ENCODE peak calls at places on chromosomes 5 and 9, in ten cellular contexts. O, Z, P, X, U, G, Q, J, A and V are unnamed samples.

GRCh38 chr5:176144508-176144907 is 93.7 kb upstream of the SIMC1 start:
- DNase-seq in O (no peak), Z (no peak), P (no peak), X (no peak), U (no peak), G (no peak), Q (no peak), J (no peak), A (no peak), V (no peak)

GRCh38 chr5:145854651-145855258 is 18.1 kb downstream of the GRXCR2 start:
- DNase-seq in O (peak), Z (no peak), P (no peak), X (peak), U (peak), G (no peak), Q (peak), J (peak), A (no peak), V (peak)

GRCh38 chr9:18482371-18482770 is 8.4 kb downstream of the ADAMTSL1 start:
- DNase-seq in O (no peak), Z (no peak), P (no peak), X (no peak), U (no peak), G (no peak), Q (no peak), J (peak), A (no peak), V (no peak)

GRCh38 chr9:95406114-95406513 is 88.6 kb upstream of the FANCC start:
- DNase-seq in O (peak), Z (peak), P (no peak), X (no peak), U (no peak), G (no peak), Q (peak), J (no peak), A (no peak), V (peak)

GRCh38 chr9:135586601-135587109 is 25.1 kb downstream of the PAEP start:
- DNase-seq in O (no peak), Z (no peak), P (no peak), X (no peak), U (no peak), G (no peak), Q (peak), J (no peak), A (no peak), V (no peak)

GRCh38 chr5:151095341-151096000 is 14.6 kb upstream of the TNIP1 start:
- DNase-seq in O (no peak), Z (no peak), P (peak), X (no peak), U (no peak), G (peak), Q (peak), J (peak), A (peak), V (peak)

GRCh38 chr5:172597755-172598155 is 43.3 kb upstream of the NEURL1B start:
- DNase-seq in O (no peak), Z (no peak), P (no peak), X (no peak), U (no peak), G (no peak), Q (no peak), J (no peak), A (no peak), V (no peak)

GRCh38 chr5:5304361-5305035 is 118.0 kb upstream of the ICE1 start:
- DNase-seq in O (no peak), Z (no peak), P (no peak), X (no peak), U (no peak), G (no peak), Q (no peak), J (no peak), A (no peak), V (no peak)

GRCh38 chr9:75979362-75979761 is 88.9 kb downstream of the PCSK5 start:
- DNase-seq in O (no peak), Z (no peak), P (no peak), X (no peak), U (no peak), G (no peak), Q (no peak), J (no peak), A (no peak), V (no peak)

GRCh38 chr5:7017004-7017770 is 304.0 kb downstream of the TENT4A start:
- DNase-seq in O (no peak), Z (no peak), P (no peak), X (no peak), U (no peak), G (no peak), Q (no peak), J (no peak), A (no peak), V (no peak)

GRCh38 chr5:102481044-102481715 is 17.6 kb downstream of the SLCO6A1 start:
- DNase-seq in O (peak), Z (no peak), P (no peak), X (no peak), U (no peak), G (no peak), Q (no peak), J (peak), A (no peak), V (no peak)

GRCh38 chr9:75892168-75892901 is 1.9 kb downstream of the PCSK5 start:
- DNase-seq in O (no peak), Z (peak), P (peak), X (no peak), U (no peak), G (peak), Q (peak), J (peak), A (no peak), V (peak)

GRCh38 chr5:15013654-15014463 is 142.3 kb upstream of the ANKH start:
- DNase-seq in O (no peak), Z (no peak), P (no peak), X (peak), U (no peak), G (no peak), Q (peak), J (peak), A (no peak), V (peak)

GRCh38 chr5:115770466-115770865 is 46.0 kb downstream of the CDO1 start:
- DNase-seq in O (no peak), Z (no peak), P (no peak), X (peak), U (no peak), G (no peak), Q (no peak), J (no peak), A (no peak), V (no peak)

GRCh38 chr5:68932830-68933434 is 160.9 kb upstream of the SLC30A5 start:
- DNase-seq in O (no peak), Z (no peak), P (no peak), X (peak), U (no peak), G (no peak), Q (no peak), J (peak), A (no peak), V (no peak)

GRCh38 chr5:359301-359897 is 37.9 kb downstream of the AHRR start:
- DNase-seq in O (no peak), Z (no peak), P (no peak), X (no peak), U (no peak), G (no peak), Q (peak), J (no peak), A (peak), V (no peak)

GRCh38 chr5:55538621-55539020 is 3.9 kb upstream of the PLPP1 start:
- DNase-seq in O (no peak), Z (no peak), P (no peak), X (no peak), U (no peak), G (no peak), Q (no peak), J (no peak), A (no peak), V (no peak)

GRCh38 chr5:178460598-178461425 is 129.4 kb downstream of the COL23A1 start:
- DNase-seq in O (no peak), Z (peak), P (peak), X (peak), U (no peak), G (no peak), Q (peak), J (no peak), A (peak), V (no peak)

GRCh38 chr9:8570776-8571175 is 771.2 kb upstream of the DMAC1 start:
- DNase-seq in O (no peak), Z (no peak), P (no peak), X (no peak), U (no peak), G (no peak), Q (peak), J (no peak), A (no peak), V (no peak)

GRCh38 chr9:95874989-95875304 is 544 bp upstream of the ERCC6L2 start:
- DNase-seq in O (no peak), Z (peak), P (peak), X (no peak), U (no peak), G (peak), Q (peak), J (no peak), A (peak), V (no peak)

GRCh38 chr5:128815201-128815600 is 150.1 kb upstream of the SLC27A6 start:
- DNase-seq in O (no peak), Z (no peak), P (no peak), X (no peak), U (no peak), G (no peak), Q (no peak), J (no peak), A (no peak), V (peak)

GRCh38 chr5:52452098-52452497 is 335.6 kb upstream of the ITGA1 start:
- DNase-seq in O (no peak), Z (no peak), P (no peak), X (no peak), U (no peak), G (no peak), Q (no peak), J (no peak), A (no peak), V (no peak)

GRCh38 chr9:131404581-131404980 is 10.7 kb downstream of the PRRC2B start:
- DNase-seq in O (no peak), Z (no peak), P (no peak), X (no peak), U (no peak), G (no peak), Q (no peak), J (peak), A (no peak), V (no peak)

DNA sequence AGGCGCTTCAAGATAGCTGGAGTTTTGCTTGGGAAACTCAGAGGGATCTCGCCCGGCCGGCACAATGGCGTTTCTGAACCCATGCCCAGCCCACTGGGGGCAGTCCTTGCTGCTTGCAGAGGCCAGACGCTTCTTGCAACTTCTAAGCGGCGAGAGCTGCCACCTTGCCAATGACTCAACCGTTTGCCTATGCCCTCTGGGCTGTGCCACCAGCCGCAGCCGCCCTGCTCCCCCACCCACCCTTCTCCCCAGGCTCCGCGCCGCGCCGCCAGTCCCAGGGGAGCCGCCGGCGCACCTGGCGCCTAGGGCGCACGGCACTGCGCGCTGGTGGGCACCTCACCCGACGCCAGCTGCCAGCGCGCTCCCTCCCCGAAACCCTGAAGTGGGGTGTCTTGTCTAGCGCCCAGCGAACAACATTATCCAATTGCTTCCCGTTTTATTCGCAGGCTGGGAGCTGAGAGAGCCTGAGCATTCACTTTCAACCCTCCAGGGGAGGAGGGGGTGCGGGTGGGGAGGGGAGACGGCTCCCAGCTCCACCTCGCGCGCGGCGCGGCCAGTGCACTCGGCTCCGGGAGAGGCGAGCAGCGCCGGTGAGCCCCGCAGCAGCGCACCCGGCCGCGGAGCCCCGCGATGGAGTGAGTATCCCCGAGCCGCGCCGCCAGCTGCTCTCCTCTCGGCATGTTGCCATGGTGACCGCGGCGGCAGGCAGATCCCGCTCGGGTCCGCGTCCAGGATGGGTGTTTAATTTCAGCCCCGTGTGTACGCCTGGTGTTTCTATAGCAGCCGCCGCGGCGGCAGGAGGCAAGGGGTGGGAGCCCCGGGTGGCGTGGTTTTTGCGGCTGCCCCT is 139.5 kb upstream of the PALM2AKAP2 start:
- DNase-seq in O (no peak), Z (peak), P (peak), X (no peak), U (no peak), G (no peak), Q (peak), J (peak), A (peak), V (peak)
- H3K4me3 ChIP-seq in O (peak), Z (peak), P (no peak), X (no peak), U (peak), G (peak), Q (peak), J (peak), A (peak), V (peak)

GRCh38 chr9:74499770-74500583 is 2.8 kb downstream of the RORB start:
- DNase-seq in O (no peak), Z (no peak), P (no peak), X (no peak), U (no peak), G (no peak), Q (peak), J (peak), A (peak), V (peak)
- H3K4me3 ChIP-seq in O (no peak), Z (peak), P (no peak), X (no peak), U (no peak), G (peak), Q (peak), J (peak), A (peak), V (peak)

DNA sequence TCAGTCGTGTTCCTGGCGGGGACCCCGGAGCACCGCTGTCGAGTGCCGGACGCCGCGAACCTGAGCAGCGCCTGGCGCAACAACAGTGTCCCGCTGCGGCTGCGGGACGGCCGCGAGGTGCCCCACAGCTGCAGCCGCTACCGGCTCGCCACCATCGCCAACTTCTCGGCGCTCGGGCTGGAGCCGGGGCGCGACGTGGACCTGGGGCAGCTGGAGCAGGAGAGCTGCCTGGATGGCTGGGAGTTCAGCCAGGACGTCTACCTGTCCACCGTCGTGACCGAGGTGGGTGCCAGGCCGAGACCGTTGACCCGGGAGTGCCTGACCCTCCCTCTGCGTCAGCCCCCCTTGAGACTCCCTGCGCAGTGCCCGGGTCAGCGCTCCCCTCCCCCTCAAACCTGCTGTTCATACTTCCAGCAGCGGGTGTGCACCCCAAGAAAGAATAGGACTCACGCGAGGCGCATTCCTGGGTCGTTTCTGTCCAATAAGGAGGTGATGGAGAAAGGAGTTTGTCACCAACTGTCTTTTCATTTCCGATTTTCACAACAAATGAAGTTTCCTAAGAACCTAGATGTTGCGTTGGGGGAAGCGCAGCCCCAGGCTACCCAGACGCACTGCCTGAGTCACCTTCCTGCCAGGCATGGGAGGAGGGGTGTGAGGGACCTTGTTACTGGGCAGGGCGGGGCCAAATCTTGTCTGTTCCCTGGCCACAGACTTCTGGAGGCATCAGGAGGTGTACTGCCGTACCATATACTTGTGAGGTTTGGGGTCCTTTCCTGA is 722 bp downstream of the SLC22A4 start:
- DNase-seq in O (peak), Z (peak), P (peak), X (peak), U (no peak), G (peak), Q (peak), J (peak), A (peak), V (peak)
- H3K4me3 ChIP-seq in O (peak), Z (peak), P (peak), X (peak), U (peak), G (peak), Q (peak), J (peak), A (peak), V (peak)

GRCh38 chr9:35001285-35001677 is 11.7 kb downstream of the DNAJB5 start:
- DNase-seq in O (no peak), Z (no peak), P (no peak), X (no peak), U (no peak), G (no peak), Q (no peak), J (no peak), A (no peak), V (no peak)
- H3K4me3 ChIP-seq in O (no peak), Z (no peak), P (no peak), X (no peak), U (no peak), G (no peak), Q (no peak), J (no peak), A (no peak), V (no peak)